ENCODE peak calls at places on chromosome 15, in seven cellular contexts. Q is Peyer's patch; D is mammary epithelial cell; V is B cell; S is CD8-positive, alpha-beta T cell; G is ovary; C is H9. X is an unnamed sample.

GRCh38 chr15:48596841-48597240 is 48.7 kb downstream of the FBN1 start:
- DNase-seq in Q (no peak), D (no peak), V (no peak), S (no peak), G (no peak), C (no peak), X (no peak)

GRCh38 chr15:43249699-43250203 is 17.0 kb downstream of the TGM5 start:
- DNase-seq in Q (no peak), D (peak), V (no peak), S (no peak), G (no peak), C (no peak), X (no peak)

GRCh38 chr15:88497109-88497761 is 29.7 kb downstream of the MRPS11 start:
- DNase-seq in Q (no peak), D (no peak), V (no peak), S (no peak), G (no peak), C (no peak), X (no peak)

GRCh38 chr15:101642361-101642760 is 9.8 kb downstream of the TM2D3 start:
- DNase-seq in Q (no peak), D (no peak), V (no peak), S (no peak), G (no peak), C (no peak), X (no peak)

GRCh38 chr15:41936649-41937567 is 35.4 kb downstream of the EHD4 start:
- DNase-seq in Q (peak), D (no peak), V (no peak), S (peak), G (no peak), C (no peak), X (no peak)

GRCh38 chr15:70995383-70995965 is 102.8 kb downstream of the LRRC49 start:
- DNase-seq in Q (no peak), D (no peak), V (no peak), S (no peak), G (no peak), C (no peak), X (no peak)

GRCh38 chr15:62099171-62099601 is 32.4 kb downstream of the C2CD4A start:
- DNase-seq in Q (no peak), D (no peak), V (no peak), S (no peak), G (no peak), C (no peak), X (no peak)

GRCh38 chr15:96146711-96147110 is 183.8 kb upstream of the NR2F2 start:
- DNase-seq in Q (no peak), D (no peak), V (no peak), S (no peak), G (no peak), C (no peak), X (no peak)

GRCh38 chr15:95085056-95085455 is 853.7 kb downstream of the MCTP2 start:
- DNase-seq in Q (no peak), D (no peak), V (no peak), S (no peak), G (no peak), C (no peak), X (no peak)

GRCh38 chr15:49320337-49320736 is 102.7 kb upstream of the FGF7 start:
- DNase-seq in Q (no peak), D (no peak), V (no peak), S (no peak), G (no peak), C (no peak), X (no peak)

GRCh38 chr15:43514241-43515057 is 3.0 kb upstream of the MAP1A start:
- DNase-seq in Q (no peak), D (no peak), V (no peak), S (no peak), G (no peak), C (peak), X (peak)

GRCh38 chr15:86935841-86936240 is 856.2 kb downstream of the AGBL1 start:
- DNase-seq in Q (no peak), D (no peak), V (no peak), S (no peak), G (no peak), C (peak), X (no peak)

GRCh38 chr15:62618432-62618831 is 424.1 kb upstream of the TPM1 start:
- DNase-seq in Q (no peak), D (peak), V (no peak), S (no peak), G (no peak), C (no peak), X (no peak)

GRCh38 chr15:80431635-80432034 is 27.5 kb downstream of the ARNT2 start:
- DNase-seq in Q (no peak), D (no peak), V (no peak), S (no peak), G (no peak), C (no peak), X (no peak)

GRCh38 chr15:98083203-98083910 is 122.9 kb downstream of the ARRDC4 start:
- DNase-seq in Q (no peak), D (no peak), V (no peak), S (no peak), G (no peak), C (no peak), X (no peak)

GRCh38 chr15:45448516-45448915 is 70.2 kb upstream of the GATM start:
- DNase-seq in Q (no peak), D (no peak), V (no peak), S (no peak), G (no peak), C (peak), X (no peak)

GRCh38 chr15:96354731-96355560 is 24.4 kb downstream of the NR2F2 start:
- DNase-seq in Q (no peak), D (peak), V (no peak), S (no peak), G (no peak), C (no peak), X (no peak)

GRCh38 chr15:41832875-41833274 is 5.0 kb downstream of the JMJD7 start:
- DNase-seq in Q (no peak), D (peak), V (no peak), S (no peak), G (no peak), C (no peak), X (no peak)

GRCh38 chr15:101496198-101496986 is 6.9 kb upstream of the PCSK6 start:
- DNase-seq in Q (no peak), D (no peak), V (no peak), S (no peak), G (no peak), C (no peak), X (peak)

GRCh38 chr15:71440479-71441071 is 325.3 kb downstream of the THSD4 start:
- DNase-seq in Q (no peak), D (peak), V (no peak), S (no peak), G (no peak), C (no peak), X (no peak)

GRCh38 chr15:69631005-69631404 is 178.4 kb downstream of the RPLP1 start:
- DNase-seq in Q (no peak), D (no peak), V (no peak), S (no peak), G (no peak), C (no peak), X (no peak)

GRCh38 chr15:68187559-68187958 is 17.6 kb downstream of the CALML4 start:
- DNase-seq in Q (no peak), D (peak), V (no peak), S (no peak), G (peak), C (no peak), X (no peak)

GRCh38 chr15:47933865-47934264 is 186.9 kb upstream of the SLC24A5 start:
- DNase-seq in Q (no peak), D (no peak), V (no peak), S (no peak), G (no peak), C (no peak), X (no peak)

GRCh38 chr15:98381446-98381845 is 266.9 kb upstream of the IGF1R start:
- DNase-seq in Q (no peak), D (peak), V (peak), S (no peak), G (no peak), C (no peak), X (no peak)

DNA sequence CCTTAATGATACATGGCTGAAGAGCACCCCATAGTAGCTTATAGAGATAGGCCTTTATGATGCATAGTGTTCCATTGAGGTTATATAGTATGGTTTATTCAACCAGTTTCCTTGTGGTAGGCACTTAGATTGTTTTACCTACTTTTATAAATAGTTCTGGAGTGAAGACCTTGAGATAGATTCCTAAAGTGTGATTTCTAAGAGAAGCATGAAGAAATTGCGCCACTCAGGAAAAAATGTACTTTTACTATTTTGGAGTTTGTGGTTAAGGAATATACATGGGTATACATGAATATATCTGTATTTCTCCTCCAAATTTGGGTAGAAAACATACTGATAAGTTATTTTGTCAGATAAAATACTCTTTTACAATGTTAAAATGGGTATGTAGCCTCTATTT is 70.5 kb downstream of the CHD2 start:
- DNase-seq in Q (no peak), D (no peak), V (no peak), S (no peak), G (no peak), C (no peak), X (no peak)
- TF ChIP-seq CTCF in Q (no peak), D (no peak), V (no peak), S (no peak), G (no peak), C (no peak), X (no peak)

DNA sequence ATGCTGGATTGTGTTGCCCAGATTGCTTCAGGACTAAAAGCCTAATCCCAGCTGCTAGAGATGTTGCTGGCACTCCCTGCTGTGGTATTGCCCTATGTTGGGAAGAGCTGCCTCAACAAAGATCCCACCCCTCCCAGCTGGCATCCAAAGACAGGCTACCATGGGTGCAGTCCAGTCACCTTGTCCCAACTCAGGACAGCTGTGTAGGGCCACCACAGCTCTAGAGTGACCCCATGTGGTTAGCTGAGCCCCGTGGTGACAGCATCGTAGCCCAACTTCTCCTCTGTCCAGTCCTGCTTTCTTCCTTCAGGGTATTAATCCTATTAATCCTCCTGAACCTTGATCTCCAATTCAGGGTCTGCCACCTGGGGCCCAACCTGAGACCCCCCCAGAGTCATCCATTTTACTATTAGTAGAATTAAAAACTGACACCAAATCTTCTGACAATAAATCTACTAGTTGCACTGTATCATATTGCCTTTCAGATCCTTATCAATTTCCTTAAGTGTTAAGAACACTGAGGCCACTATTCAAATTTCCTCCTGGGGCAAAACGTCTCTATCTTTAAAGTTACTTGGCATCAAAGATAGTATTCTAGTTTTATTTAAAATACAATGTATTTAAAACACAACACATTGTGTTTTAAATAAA is 83.5 kb downstream of the AQP9 start:
- DNase-seq in Q (no peak), D (no peak), V (no peak), S (no peak), G (no peak), C (peak), X (peak)
- TF ChIP-seq CTCF in Q (peak), D (peak), V (no peak), S (no peak), G (no peak), C (peak), X (no peak)

GRCh38 chr15:23628612-23629233 is 18.9 kb downstream of the MAGEL2 start:
- DNase-seq in Q (no peak), D (no peak), V (no peak), S (no peak), G (no peak), C (no peak), X (no peak)

GRCh38 chr15:23629234-23629805 is 18.3 kb downstream of the MAGEL2 start:
- DNase-seq in Q (no peak), D (no peak), V (no peak), S (no peak), G (no peak), C (no peak), X (no peak)
- TF ChIP-seq CTCF in Q (peak), D (peak), V (peak), S (no peak), G (no peak), C (peak), X (peak)

GRCh38 chr15:39756806-39757522 is 25.7 kb downstream of the FSIP1 start:
- DNase-seq in Q (no peak), D (peak), V (no peak), S (no peak), G (no peak), C (no peak), X (peak)
- TF ChIP-seq CTCF in Q (peak), D (peak), V (peak), S (peak), G (peak), C (peak), X (peak)

DNA sequence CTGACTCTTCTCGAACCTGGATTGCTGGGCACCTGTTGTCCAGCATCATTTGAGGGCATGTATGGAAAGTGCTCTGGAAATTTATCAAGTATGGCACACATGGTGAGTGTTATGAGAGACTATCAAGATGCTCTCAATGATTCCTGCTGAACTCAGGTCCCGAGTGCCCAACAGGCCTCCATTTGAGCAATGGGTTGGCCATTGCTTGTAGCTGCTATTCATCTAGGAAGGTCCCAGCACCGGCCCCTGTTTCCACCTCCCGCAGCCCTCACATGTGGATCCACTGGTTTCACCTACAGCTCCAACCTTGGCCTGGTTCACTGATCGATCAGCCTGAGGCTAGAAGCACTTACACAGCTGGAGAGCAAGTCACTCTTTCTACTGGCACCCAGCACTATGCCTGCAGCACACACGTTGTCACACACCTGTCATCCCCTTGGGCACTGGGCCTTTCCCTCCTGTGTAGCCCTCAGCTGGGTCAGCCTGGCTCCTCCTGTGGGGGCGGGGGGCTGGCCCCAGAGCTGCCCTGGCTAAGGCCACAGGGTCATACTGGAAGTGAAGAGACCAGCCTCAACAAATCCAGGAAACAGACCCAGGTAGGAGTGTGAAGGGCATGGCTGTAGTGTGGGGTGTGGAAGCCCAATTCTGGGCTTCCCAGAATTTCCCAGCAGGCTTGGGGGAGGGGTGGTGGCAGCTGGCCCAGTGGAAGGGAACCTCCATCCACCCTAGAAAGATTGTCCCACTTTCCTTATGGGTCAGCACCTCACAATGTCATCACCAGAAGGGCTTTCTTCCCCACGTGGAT is 41.7 kb upstream of the SMAD3 start:
- DNase-seq in Q (no peak), D (peak), V (no peak), S (no peak), G (peak), C (no peak), X (no peak)
- TF ChIP-seq CTCF in Q (no peak), D (no peak), V (no peak), S (no peak), G (no peak), C (no peak), X (no peak)

GRCh38 chr15:74839526-74840395 is 3.2 kb downstream of the ULK3 start:
- DNase-seq in Q (no peak), D (no peak), V (no peak), S (peak), G (no peak), C (peak), X (no peak)
- TF ChIP-seq CTCF in Q (peak), D (no peak), V (no peak), S (no peak), G (no peak), C (peak), X (no peak)

DNA sequence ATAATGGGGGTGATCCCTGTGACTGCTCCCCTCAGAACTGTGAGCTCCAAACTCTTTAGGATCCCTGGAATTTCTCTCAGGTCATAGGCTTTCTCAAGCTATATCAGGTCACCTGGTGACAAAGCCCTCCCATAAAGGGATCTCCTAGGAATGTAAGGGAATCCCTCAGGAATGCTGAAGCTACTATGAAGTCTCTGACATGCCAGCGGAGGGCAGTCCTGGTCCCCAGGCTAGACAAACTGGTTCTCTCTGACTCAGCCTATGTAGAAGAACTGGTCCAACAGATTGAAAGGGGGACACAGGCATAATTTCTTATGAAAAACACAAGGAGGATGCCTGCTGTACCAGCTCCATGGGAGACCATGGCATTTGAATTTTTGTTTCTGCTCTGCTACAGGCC is 6.7 kb downstream of the LPCAT4 start:
- DNase-seq in Q (no peak), D (peak), V (no peak), S (no peak), G (no peak), C (no peak), X (no peak)
- TF ChIP-seq CTCF in Q (no peak), D (no peak), V (no peak), S (no peak), G (no peak), C (no peak), X (no peak)

GRCh38 chr15:66702770-66703539 is 919 bp downstream of the SMAD6 start:
- DNase-seq in Q (no peak), D (no peak), V (no peak), S (no peak), G (no peak), C (no peak), X (peak)

GRCh38 chr15:66701422-66702034 is 508 bp upstream of the SMAD6 start:
- DNase-seq in Q (no peak), D (peak), V (peak), S (peak), G (peak), C (peak), X (no peak)

GRCh38 chr15:66700802-66701421 is 1.1 kb upstream of the SMAD6 start:
- DNase-seq in Q (peak), D (peak), V (peak), S (peak), G (peak), C (peak), X (peak)

GRCh38 chr15:66703540-66703941 is 1.5 kb downstream of the SMAD6 start:
- DNase-seq in Q (no peak), D (peak), V (no peak), S (no peak), G (peak), C (no peak), X (peak)

GRCh38 chr15:66702035-66702769 is at the start of gene SMAD6:
- DNase-seq in Q (peak), D (peak), V (peak), S (peak), G (peak), C (peak), X (peak)
- TF ChIP-seq CTCF in Q (no peak), D (no peak), V (no peak), S (no peak), G (no peak), C (no peak), X (no peak)

GRCh38 chr15:38647683-38648082 is 83.1 kb upstream of the RASGRP1 start:
- DNase-seq in Q (no peak), D (peak), V (peak), S (no peak), G (no peak), C (no peak), X (no peak)
- TF ChIP-seq CTCF in Q (peak), D (peak), V (no peak), S (no peak), G (no peak), C (peak), X (peak)